ENCODE peak calls at places on chromosomes 2 and 18, in five cellular contexts. I, Q, W, N and E are unnamed samples.

GRCh38 chr2:15657759-15658158 is 66.1 kb downstream of the DDX1 start:
- DNase-seq in I (no peak), Q (no peak), N (no peak), W (no peak), E (no peak)

GRCh38 chr2:224669449-224669848 is 46.7 kb downstream of the CCDC195 start:
- DNase-seq in Q (no peak), I (no peak), N (no peak), W (no peak), E (no peak)

GRCh38 chr2:85413592-85414421 is 3.6 kb upstream of the CAPG start:
- DNase-seq in I (no peak), N (no peak), Q (peak), W (no peak), E (peak)

GRCh38 chr2:54240515-54241219 is 15.4 kb downstream of the TSPYL6 start:
- DNase-seq in I (no peak), Q (peak), W (no peak), N (no peak), E (peak)

GRCh38 chr2:226903179-226903578 is 67.3 kb downstream of the RHBDD1 start:
- DNase-seq in Q (no peak), W (no peak), N (peak), I (no peak), E (peak)

GRCh38 chr2:25879133-25879730 is 945 bp upstream of the ASXL2 start:
- DNase-seq in W (no peak), N (no peak), Q (no peak), I (no peak), E (peak)

GRCh38 chr18:53701697-53702096 is 522.8 kb downstream of the MBD2 start:
- DNase-seq in Q (no peak), I (no peak), N (no peak), W (no peak), E (no peak)

GRCh38 chr2:171629113-171629512 is 58.2 kb upstream of the DYNC1I2 start:
- DNase-seq in W (no peak), Q (no peak), I (no peak), N (no peak), E (no peak)

GRCh38 chr2:16454621-16455020 is 211.0 kb downstream of the CYRIA start:
- DNase-seq in N (no peak), W (no peak), I (no peak), Q (no peak), E (no peak)

GRCh38 chr2:63698825-63699548 is 110.2 kb downstream of the MDH1 start:
- DNase-seq in N (peak), I (no peak), Q (peak), W (peak), E (peak)

GRCh38 chr18:41905786-41906527 is 49.1 kb upstream of the PIK3C3 start:
- DNase-seq in N (no peak), W (no peak), Q (no peak), I (no peak), E (no peak)

GRCh38 chr18:79878741-79879358 is 72.6 kb downstream of the SLC66A2 start:
- DNase-seq in Q (no peak), I (no peak), N (no peak), W (no peak), E (no peak)

GRCh38 chr18:23258566-23259265 is 123.4 kb downstream of the CABLES1 start:
- DNase-seq in N (no peak), W (no peak), Q (no peak), I (no peak), E (no peak)

GRCh38 chr2:206296128-206296527 is 21.7 kb downstream of the ZDBF2 start:
- DNase-seq in N (no peak), I (no peak), Q (no peak), W (no peak), E (peak)

GRCh38 chr2:44778221-44778654 is 163.3 kb upstream of the SIX3 start:
- DNase-seq in Q (peak), I (no peak), N (no peak), W (no peak), E (peak)

GRCh38 chr18:14971461-14972185 is 223.7 kb downstream of the ANKRD30B start:
- DNase-seq in N (peak), W (peak), Q (no peak), I (no peak), E (peak)

GRCh38 chr2:205464681-205465080 is 217.6 kb upstream of the NRP2 start:
- DNase-seq in N (no peak), Q (no peak), I (no peak), W (no peak), E (no peak)

GRCh38 chr2:159202568-159203071 is 83.9 kb downstream of the WDSUB1 start:
- DNase-seq in I (no peak), Q (no peak), W (peak), N (peak), E (peak)